ENCODE peak calls at places on chromosomes 13 and 19, in five cellular contexts. One of them, this sample, is unnamed.

GRCh38 chr19:8257052-8257443 is 47.9 kb downstream of the CERS4 start:
- DNase-seq in CD8-positive, alpha-beta T cell: no peak
- DNase-seq in DND-41: peak; percentile 32
- DNase-seq in activated CD8-positive, alpha-beta T cell treated with anti-CD3 and anti-CD28 coated beads, Interleukin-2, amount 10 ng/mL, durations not matched to agents 7 days and 5 days: no peak
- DNase-seq in stimulated activated CD4-positive, alpha-beta T cell treated with anti-CD3 and anti-CD28 coated beads, Interleukin-2, amount 100 ng/mL, for 24 hours: no peak
- DNase-seq in this sample: no peak

GRCh38 chr13:50412046-50412617 is 396.9 kb downstream of the KCNRG start:
- DNase-seq in activated CD8-positive, alpha-beta T cell treated with anti-CD3 and anti-CD28 coated beads, Interleukin-2, amount 10 ng/mL, durations not matched to agents 7 days and 5 days: no peak
- DNase-seq in CD8-positive, alpha-beta T cell: no peak
- DNase-seq in stimulated activated CD4-positive, alpha-beta T cell treated with anti-CD3 and anti-CD28 coated beads, Interleukin-2, amount 100 ng/mL, for 24 hours: no peak
- DNase-seq in DND-41: no peak
- DNase-seq in this sample: no peak

GRCh38 chr13:20519887-20520286 is 5.8 kb downstream of the CRYL1 start:
- DNase-seq in activated CD8-positive, alpha-beta T cell treated with anti-CD3 and anti-CD28 coated beads, Interleukin-2, amount 10 ng/mL, durations not matched to agents 7 days and 5 days: no peak
- DNase-seq in stimulated activated CD4-positive, alpha-beta T cell treated with anti-CD3 and anti-CD28 coated beads, Interleukin-2, amount 100 ng/mL, for 24 hours: no peak
- DNase-seq in DND-41: no peak
- DNase-seq in CD8-positive, alpha-beta T cell: no peak
- DNase-seq in this sample: no peak

GRCh38 chr13:64869539-64869938 is 2360.6 kb downstream of the PCDH9 start:
- DNase-seq in CD8-positive, alpha-beta T cell: no peak
- DNase-seq in stimulated activated CD4-positive, alpha-beta T cell treated with anti-CD3 and anti-CD28 coated beads, Interleukin-2, amount 100 ng/mL, for 24 hours: no peak
- DNase-seq in activated CD8-positive, alpha-beta T cell treated with anti-CD3 and anti-CD28 coated beads, Interleukin-2, amount 10 ng/mL, durations not matched to agents 7 days and 5 days: no peak
- DNase-seq in DND-41: no peak
- DNase-seq in this sample: no peak

GRCh38 chr19:917323-918151 is at the start of gene KISS1R:
- DNase-seq in activated CD8-positive, alpha-beta T cell treated with anti-CD3 and anti-CD28 coated beads, Interleukin-2, amount 10 ng/mL, durations not matched to agents 7 days and 5 days: peak; percentile 59
- DNase-seq in DND-41: no peak
- DNase-seq in stimulated activated CD4-positive, alpha-beta T cell treated with anti-CD3 and anti-CD28 coated beads, Interleukin-2, amount 100 ng/mL, for 24 hours: peak; percentile 55
- DNase-seq in CD8-positive, alpha-beta T cell: peak; percentile 58
- DNase-seq in this sample: no peak

GRCh38 chr13:90336507-90336906 is 1011.0 kb upstream of the MIR17HG start:
- DNase-seq in DND-41: no peak
- DNase-seq in activated CD8-positive, alpha-beta T cell treated with anti-CD3 and anti-CD28 coated beads, Interleukin-2, amount 10 ng/mL, durations not matched to agents 7 days and 5 days: no peak
- DNase-seq in CD8-positive, alpha-beta T cell: no peak
- DNase-seq in stimulated activated CD4-positive, alpha-beta T cell treated with anti-CD3 and anti-CD28 coated beads, Interleukin-2, amount 100 ng/mL, for 24 hours: no peak
- DNase-seq in this sample: no peak

GRCh38 chr13:111926501-111927180 is 140.3 kb upstream of the SOX1 start:
- DNase-seq in stimulated activated CD4-positive, alpha-beta T cell treated with anti-CD3 and anti-CD28 coated beads, Interleukin-2, amount 100 ng/mL, for 24 hours: no peak
- DNase-seq in activated CD8-positive, alpha-beta T cell treated with anti-CD3 and anti-CD28 coated beads, Interleukin-2, amount 10 ng/mL, durations not matched to agents 7 days and 5 days: no peak
- DNase-seq in CD8-positive, alpha-beta T cell: no peak
- DNase-seq in DND-41: no peak
- DNase-seq in this sample: no peak

GRCh38 chr19:15196683-15197005 is 4.2 kb downstream of the NOTCH3 start:
- DNase-seq in CD8-positive, alpha-beta T cell: no peak
- DNase-seq in DND-41: no peak
- DNase-seq in stimulated activated CD4-positive, alpha-beta T cell treated with anti-CD3 and anti-CD28 coated beads, Interleukin-2, amount 100 ng/mL, for 24 hours: no peak
- DNase-seq in activated CD8-positive, alpha-beta T cell treated with anti-CD3 and anti-CD28 coated beads, Interleukin-2, amount 10 ng/mL, durations not matched to agents 7 days and 5 days: no peak
- DNase-seq in this sample: no peak

GRCh38 chr19:12163841-12164240 is 945 bp downstream of the ZNF136 start:
- DNase-seq in stimulated activated CD4-positive, alpha-beta T cell treated with anti-CD3 and anti-CD28 coated beads, Interleukin-2, amount 100 ng/mL, for 24 hours: no peak
- DNase-seq in DND-41: no peak
- DNase-seq in activated CD8-positive, alpha-beta T cell treated with anti-CD3 and anti-CD28 coated beads, Interleukin-2, amount 10 ng/mL, durations not matched to agents 7 days and 5 days: no peak
- DNase-seq in CD8-positive, alpha-beta T cell: no peak
- DNase-seq in this sample: no peak

GRCh38 chr19:4035582-4035981 is 28.0 kb downstream of the PIAS4 start:
- DNase-seq in stimulated activated CD4-positive, alpha-beta T cell treated with anti-CD3 and anti-CD28 coated beads, Interleukin-2, amount 100 ng/mL, for 24 hours: no peak
- DNase-seq in activated CD8-positive, alpha-beta T cell treated with anti-CD3 and anti-CD28 coated beads, Interleukin-2, amount 10 ng/mL, durations not matched to agents 7 days and 5 days: no peak
- DNase-seq in DND-41: no peak
- DNase-seq in CD8-positive, alpha-beta T cell: no peak
- DNase-seq in this sample: no peak

GRCh38 chr19:7242601-7243258 is 51.5 kb downstream of the INSR start:
- DNase-seq in activated CD8-positive, alpha-beta T cell treated with anti-CD3 and anti-CD28 coated beads, Interleukin-2, amount 10 ng/mL, durations not matched to agents 7 days and 5 days: no peak
- DNase-seq in CD8-positive, alpha-beta T cell: no peak
- DNase-seq in stimulated activated CD4-positive, alpha-beta T cell treated with anti-CD3 and anti-CD28 coated beads, Interleukin-2, amount 100 ng/mL, for 24 hours: no peak
- DNase-seq in DND-41: no peak
- DNase-seq in this sample: no peak

GRCh38 chr13:110885966-110886365 is 28.9 kb downstream of the ANKRD10 start:
- DNase-seq in DND-41: no peak
- DNase-seq in activated CD8-positive, alpha-beta T cell treated with anti-CD3 and anti-CD28 coated beads, Interleukin-2, amount 10 ng/mL, durations not matched to agents 7 days and 5 days: no peak
- DNase-seq in CD8-positive, alpha-beta T cell: no peak
- DNase-seq in stimulated activated CD4-positive, alpha-beta T cell treated with anti-CD3 and anti-CD28 coated beads, Interleukin-2, amount 100 ng/mL, for 24 hours: no peak
- DNase-seq in this sample: no peak

GRCh38 chr13:45674908-45675307 is 27.2 kb upstream of the CBY2 start:
- DNase-seq in stimulated activated CD4-positive, alpha-beta T cell treated with anti-CD3 and anti-CD28 coated beads, Interleukin-2, amount 100 ng/mL, for 24 hours: no peak
- DNase-seq in DND-41: no peak
- DNase-seq in activated CD8-positive, alpha-beta T cell treated with anti-CD3 and anti-CD28 coated beads, Interleukin-2, amount 10 ng/mL, durations not matched to agents 7 days and 5 days: no peak
- DNase-seq in CD8-positive, alpha-beta T cell: no peak
- DNase-seq in this sample: no peak

GRCh38 chr19:58551577-58552471 is 3.1 kb downstream of the CHMP2A start:
- DNase-seq in DND-41: peak; percentile 18
- DNase-seq in stimulated activated CD4-positive, alpha-beta T cell treated with anti-CD3 and anti-CD28 coated beads, Interleukin-2, amount 100 ng/mL, for 24 hours: no peak
- DNase-seq in CD8-positive, alpha-beta T cell: no peak
- DNase-seq in activated CD8-positive, alpha-beta T cell treated with anti-CD3 and anti-CD28 coated beads, Interleukin-2, amount 10 ng/mL, durations not matched to agents 7 days and 5 days: peak; percentile 20
- DNase-seq in this sample: no peak